ENCODE peak calls at places on chromosomes 16 and 17, in five cellular contexts. R is iPS DF 6.9, W is mesendoderm, B is Peyer's patch, Z is psoas muscle. N is an unnamed sample.

GRCh38 chr16:81457326-81458133 is 12.9 kb downstream of the CMIP start:
- DNase-seq in R (no peak), W (peak; percentile 88), B (peak; percentile 71), Z (peak; percentile 18), N (no peak)

GRCh38 chr16:66798162-66798561 is 3.2 kb downstream of the TERB1 start:
- DNase-seq in R (no peak), W (no peak), B (no peak), Z (no peak), N (no peak)

GRCh38 chr17:78826836-78827509 is 13.6 kb downstream of the USP36 start:
- DNase-seq in R (no peak), W (no peak), B (no peak), Z (no peak), N (no peak)

GRCh38 chr16:20905576-20905975 is 5.0 kb downstream of the LYRM1 start:
- DNase-seq in R (no peak), W (no peak), B (no peak), Z (no peak), N (no peak)

GRCh38 chr16:12343913-12344312 is 367.4 kb downstream of the SNX29 start:
- DNase-seq in R (no peak), W (no peak), B (no peak), Z (no peak), N (no peak)

GRCh38 chr16:67255553-67256030 is 6.8 kb downstream of the SLC9A5 start:
- DNase-seq in R (no peak), W (no peak), B (no peak), Z (peak; percentile 6), N (no peak)

GRCh38 chr17:27376637-27377547 is 79.4 kb upstream of the KSR1 start:
- DNase-seq in R (no peak), W (no peak), B (no peak), Z (no peak), N (no peak)

GRCh38 chr17:47652570-47652969 is 2.9 kb downstream of the KPNB1 start:
- DNase-seq in R (no peak), W (peak; percentile 30), B (no peak), Z (no peak), N (no peak)

GRCh38 chr16:60295451-60295850 is 1561.3 kb upstream of the GOT2 start:
- DNase-seq in R (no peak), W (no peak), B (no peak), Z (no peak), N (no peak)

GRCh38 chr17:79304907-79305306 is 230.3 kb downstream of the ENGASE start:
- DNase-seq in R (no peak), W (peak; percentile 18), B (no peak), Z (no peak), N (peak; percentile 66)

GRCh38 chr17:688100-688989 is 26.3 kb downstream of the VPS53 start:
- DNase-seq in R (no peak), W (peak; percentile 66), B (no peak), Z (no peak), N (no peak)

GRCh38 chr17:956905-957304 is 22.7 kb downstream of the NXN start:
- DNase-seq in R (no peak), W (no peak), B (no peak), Z (no peak), N (no peak)

GRCh38 chr16:85123891-85124635 is 11.8 kb upstream of the CIBAR2 start:
- DNase-seq in R (no peak), W (peak; percentile 76), B (no peak), Z (peak; percentile 84), N (peak; percentile 47)

DNA sequence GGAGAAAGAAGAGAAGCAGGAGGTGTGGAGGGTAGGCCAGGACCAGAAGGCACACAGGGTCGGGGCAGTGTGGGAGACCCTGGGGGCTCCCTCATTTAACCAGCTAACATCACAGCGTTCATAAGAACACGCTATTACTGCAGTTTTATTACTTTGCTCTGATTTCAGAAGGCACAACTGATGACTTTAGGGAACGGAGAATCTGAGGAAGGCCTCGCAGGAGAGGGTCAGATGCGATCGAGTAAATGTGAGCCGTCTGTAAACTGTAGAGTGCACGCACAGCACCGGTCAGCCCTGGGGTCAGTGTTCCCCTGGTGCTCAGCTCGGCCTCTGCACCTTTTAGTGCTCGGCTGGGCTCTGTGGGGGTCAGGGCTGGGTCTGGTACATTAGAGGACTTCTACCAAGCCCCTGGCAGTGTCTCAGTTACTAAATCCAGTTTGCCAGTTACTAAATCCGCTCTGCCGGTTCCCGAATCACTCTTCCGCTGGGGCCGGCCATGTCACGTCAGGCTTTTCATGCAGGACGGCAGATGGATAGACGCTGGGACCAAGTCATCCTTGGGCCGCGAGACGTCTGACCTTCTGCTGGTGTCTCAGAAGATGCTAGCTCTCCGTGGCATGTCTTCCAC is 325.9 kb downstream of the SEC14L1 start:
- DNase-seq in R (no peak), W (peak; percentile 25), B (no peak), Z (no peak), N (no peak)
- H3K27ac ChIP-seq in R (no peak overlapping the region), W (peak overlapping the region; percentile 79), B (peak overlapping the region; percentile 98), Z (peak overlapping the region; percentile 55), N (peak overlapping the region; percentile 76)

DNA sequence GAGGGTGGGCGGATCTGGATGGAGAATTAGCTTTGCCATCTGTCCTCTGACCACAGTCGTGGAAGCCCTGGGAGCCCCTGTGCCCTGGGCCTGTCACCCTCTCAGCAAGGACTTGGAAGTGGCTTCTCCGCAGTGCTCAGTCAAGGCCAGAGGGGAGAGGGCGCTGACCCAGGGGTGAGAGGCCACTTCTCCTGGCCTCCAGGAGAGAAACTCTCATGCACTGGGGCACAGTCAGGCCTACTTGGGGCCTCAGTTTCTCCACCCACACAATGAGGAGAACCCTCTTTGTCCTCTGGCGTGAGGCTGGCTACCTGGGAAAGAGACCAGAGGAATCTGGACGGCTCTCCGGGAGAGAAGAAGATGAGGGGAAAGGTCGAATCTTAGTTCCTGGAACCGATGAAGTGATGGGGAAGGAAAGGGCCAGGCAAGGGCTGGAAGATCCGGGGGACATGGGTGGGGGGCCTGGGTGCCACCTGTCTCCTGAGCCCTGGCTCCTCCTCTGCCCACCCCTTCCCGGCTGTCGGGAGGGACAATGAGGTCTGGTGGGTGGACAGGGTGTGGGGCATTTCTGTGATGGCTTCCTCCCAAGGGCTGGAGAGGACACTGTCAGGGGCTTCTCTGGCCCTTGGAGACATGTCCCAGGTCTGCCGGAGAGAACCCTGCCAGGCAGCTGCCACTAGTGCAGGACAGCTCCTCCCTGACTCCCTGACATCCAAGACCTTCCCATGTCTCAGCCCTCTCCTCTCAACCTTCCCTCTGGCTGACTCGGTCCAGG is 9.1 kb upstream of the ARHGAP27 start:
- DNase-seq in R (no peak), W (no peak), B (no peak), Z (no peak), N (no peak)
- H3K27ac ChIP-seq in R (no peak overlapping the region), W (no peak overlapping the region), B (no peak overlapping the region), Z (no peak overlapping the region), N (no peak overlapping the region)

GRCh38 chr17:50906443-50906842 is 40.3 kb upstream of the TOB1 start:
- DNase-seq in R (no peak), W (no peak), B (no peak), Z (no peak), N (no peak)

GRCh38 chr17:50902768-50903353 is 36.7 kb upstream of the TOB1 start:
- DNase-seq in R (no peak), W (no peak), B (peak; percentile 25), Z (no peak), N (no peak)

GRCh38 chr17:50904522-50905459 is 38.6 kb upstream of the TOB1 start:
- DNase-seq in R (no peak), W (no peak), B (peak; percentile 75), Z (peak; percentile 41), N (no peak)

GRCh38 chr17:50905460-50905803 is 39.3 kb upstream of the TOB1 start:
- DNase-seq in R (no peak), W (peak; percentile 66), B (no peak), Z (no peak), N (no peak)

GRCh38 chr17:50903604-50904521 is 37.7 kb upstream of the TOB1 start:
- DNase-seq in R (no peak), W (no peak), B (no peak), Z (no peak), N (no peak)
- H3K27ac ChIP-seq in R (no peak overlapping the region), W (no peak overlapping the region), B (peak overlapping the region; percentile 56), Z (peak overlapping the region; percentile 94), N (no peak overlapping the region)

GRCh38 chr17:56926704-56927103 is 12.9 kb upstream of the TRIM25 start:
- DNase-seq in R (no peak), W (no peak), B (no peak), Z (no peak), N (no peak)

GRCh38 chr17:56928586-56928985 is 14.7 kb upstream of the TRIM25 start:
- DNase-seq in R (no peak), W (no peak), B (no peak), Z (no peak), N (no peak)

GRCh38 chr17:56925088-56925487 is 11.2 kb upstream of the TRIM25 start:
- DNase-seq in R (no peak), W (peak; percentile 35), B (no peak), Z (no peak), N (no peak)

GRCh38 chr17:56929362-56929969 is 15.6 kb upstream of the TRIM25 start:
- DNase-seq in R (no peak), W (peak; percentile 68), B (no peak), Z (no peak), N (no peak)

DNA sequence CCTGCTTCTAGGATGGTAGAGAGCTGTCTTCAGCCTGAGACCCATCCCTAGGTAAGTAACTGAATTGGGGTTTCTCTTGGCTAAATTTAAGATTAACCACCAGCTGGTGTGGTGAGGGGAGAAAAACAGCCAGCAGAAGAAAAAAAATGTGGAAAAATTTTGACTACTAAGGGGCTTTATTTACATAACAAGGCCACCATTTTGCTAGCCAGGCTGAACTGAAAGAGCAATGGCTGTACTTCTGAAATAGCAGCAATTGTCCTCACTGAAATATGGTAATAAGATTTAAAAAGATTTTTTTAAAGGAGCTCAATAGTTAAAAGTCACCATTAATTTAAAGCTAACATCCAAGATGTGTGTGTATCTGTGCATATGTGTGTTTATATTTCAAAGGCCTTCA is 12.4 kb upstream of the TRIM25 start:
- DNase-seq in R (no peak), W (no peak), B (no peak), Z (no peak), N (no peak)
- H3K27ac ChIP-seq in R (no peak overlapping the region), W (no peak overlapping the region), B (no peak overlapping the region), Z (no peak overlapping the region), N (peak overlapping the region; percentile 35)

GRCh38 chr17:60351012-60351695 is 40.8 kb downstream of the USP32 start:
- DNase-seq in R (no peak), W (no peak), B (no peak), Z (no peak), N (no peak)
- H3K27ac ChIP-seq in R (no peak overlapping the region), W (no peak overlapping the region), B (no peak overlapping the region), Z (no peak overlapping the region), N (no peak overlapping the region)

GRCh38 chr16:25030420-25031131 is 15.4 kb upstream of the ARHGAP17 start:
- DNase-seq in R (no peak), W (no peak), B (no peak), Z (no peak), N (no peak)
- H3K27ac ChIP-seq in R (no peak overlapping the region), W (no peak overlapping the region), B (peak overlapping the region; percentile 82), Z (peak overlapping the region; percentile 82), N (no peak overlapping the region)

N was measured in H1.